ENCODE peak calls at places on chromosomes 2 and 18, in five cellular contexts. I, X, F, G and Y are unnamed samples. For H3K36me3, the result is how much of the 10 kb centered on the place peaks cover.

GRCh38 chr2:25055521-25055920 is 13.6 kb downstream of the EFR3B start:
- DNase-seq in X (no peak), I (no peak), G (no peak), F (no peak), Y (no peak)

GRCh38 chr2:119475225-119475856 is 43.7 kb downstream of the TMEM37 start:
- DNase-seq in X (no peak), F (no peak), G (peak), I (no peak), Y (peak)

GRCh38 chr18:36364911-36365624 is 67.6 kb downstream of the FHOD3 start:
- DNase-seq in I (no peak), G (no peak), X (no peak), F (no peak), Y (no peak)

GRCh38 chr18:2459886-2460285 is 111.4 kb downstream of the METTL4 start:
- DNase-seq in F (no peak), X (no peak), G (no peak), I (peak), Y (no peak)

GRCh38 chr2:79855264-79856006 is 342.6 kb downstream of the CTNNA2 start:
- DNase-seq in I (peak), F (no peak), X (no peak), G (peak), Y (peak)

GRCh38 chr18:23998018-23998417 is 16.5 kb upstream of the TTC39C start:
- DNase-seq in F (no peak), X (no peak), G (no peak), I (no peak), Y (no peak)

GRCh38 chr2:234135750-234136221 is 85.3 kb downstream of the SPP2 start:
- DNase-seq in G (peak), X (peak), I (peak), F (peak), Y (peak)

GRCh38 chr2:178005756-178006155 is 66.8 kb downstream of the PDE11A start:
- DNase-seq in G (no peak), I (peak), X (no peak), F (no peak), Y (no peak)

GRCh38 chr2:47011264-47011663 is 95.7 kb upstream of the MCFD2 start:
- DNase-seq in F (no peak), I (no peak), X (no peak), G (no peak), Y (no peak)

GRCh38 chr2:8574196-8575010 is 107.5 kb upstream of the ID2 start:
- DNase-seq in G (no peak), F (no peak), I (peak), X (no peak), Y (no peak)

GRCh38 chr2:215548714-215549113 is 112.8 kb upstream of the FN1 start:
- DNase-seq in X (no peak), F (no peak), I (peak), G (peak), Y (no peak)

GRCh38 chr2:240351826-240352426 is 83.5 kb upstream of the GPC1 start:
- DNase-seq in X (no peak), I (no peak), F (no peak), G (no peak), Y (no peak)

GRCh38 chr18:57806891-57807280 is 3.8 kb upstream of the ATP8B1 start:
- DNase-seq in I (peak), G (no peak), X (peak), F (no peak), Y (no peak)

GRCh38 chr2:194380011-194380410 is 1277.0 kb upstream of the SLC39A10 start:
- DNase-seq in X (no peak), I (no peak), F (no peak), G (no peak), Y (no peak)

GRCh38 chr2:234955091-234955511 is 3.3 kb downstream of the SH3BP4 start:
- DNase-seq in G (peak), I (no peak), F (peak), X (no peak), Y (peak)

GRCh38 chr2:143525006-143525405 is 395.8 kb downstream of the ARHGAP15 start:
- DNase-seq in X (no peak), F (no peak), G (no peak), I (peak), Y (no peak)

GRCh38 chr2:150538582-150539236 is 51.2 kb upstream of the RND3 start:
- DNase-seq in G (no peak), I (peak), F (no peak), X (no peak), Y (no peak)

GRCh38 chr2:166803314-166803986 is 84.8 kb upstream of the XIRP2 start:
- DNase-seq in I (peak), F (no peak), X (no peak), G (no peak), Y (no peak)

GRCh38 chr18:36469471-36469870 is 172.0 kb downstream of the FHOD3 start:
- DNase-seq in X (no peak), G (no peak), I (no peak), F (no peak), Y (no peak)

GRCh38 chr18:5294113-5294617 is 1.4 kb downstream of the ZBTB14 start:
- DNase-seq in X (peak), G (no peak), I (peak), F (peak), Y (peak)

GRCh38 chr2:3169106-3169870 is 208.3 kb downstream of the EIPR1 start:
- DNase-seq in G (peak), F (peak), X (no peak), I (peak), Y (peak)

GRCh38 chr2:37892436-37893114 is 32.5 kb upstream of the RMDN2 start:
- DNase-seq in F (no peak), I (no peak), G (no peak), X (no peak), Y (no peak)

GRCh38 chr2:45000921-45001628 is 8.2 kb downstream of the SIX2 start:
- DNase-seq in G (peak), X (no peak), I (no peak), F (no peak), Y (peak)

GRCh38 chr2:64730551-64731305 is 77.0 kb upstream of the SERTAD2 start:
- DNase-seq in X (peak), G (peak), F (peak), I (peak), Y (no peak)

GRCh38 chr2:219253753-219254589 is at the start of gene TUBA4A:
- DNase-seq in X (peak), G (peak), F (peak), I (peak), Y (peak)

GRCh38 chr2:37026050-37026449 is 58.1 kb downstream of the HEATR5B start:
- DNase-seq in X (no peak), G (peak), F (no peak), I (no peak), Y (peak)

GRCh38 chr2:201854841-201855240 is 48.5 kb downstream of the CDK15 start:
- DNase-seq in X (no peak), G (no peak), I (peak), F (no peak), Y (no peak)

GRCh38 chr2:235716875-235717496 is 223.1 kb downstream of the AGAP1 start:
- DNase-seq in G (no peak), F (no peak), X (no peak), I (peak), Y (no peak)

GRCh38 chr2:8279506-8279905 is 402.4 kb upstream of the ID2 start:
- DNase-seq in I (no peak), X (no peak), G (no peak), F (no peak), Y (no peak)

GRCh38 chr2:196836440-196836839 is 27.3 kb upstream of the C2orf66 start:
- DNase-seq in F (no peak), G (no peak), X (no peak), I (peak), Y (no peak)

GRCh38 chr2:230643576-230644291 is 68.9 kb upstream of the CAB39 start:
- DNase-seq in X (no peak), G (no peak), F (peak), I (no peak), Y (no peak)

GRCh38 chr2:60355849-60356261 is 197.6 kb downstream of the BCL11A start:
- DNase-seq in X (no peak), I (no peak), G (no peak), F (no peak), Y (no peak)

GRCh38 chr2:4553219-4553618 is 849.8 kb downstream of the DCDC2C start:
- DNase-seq in I (no peak), X (no peak), G (no peak), F (no peak), Y (no peak)

DNA sequence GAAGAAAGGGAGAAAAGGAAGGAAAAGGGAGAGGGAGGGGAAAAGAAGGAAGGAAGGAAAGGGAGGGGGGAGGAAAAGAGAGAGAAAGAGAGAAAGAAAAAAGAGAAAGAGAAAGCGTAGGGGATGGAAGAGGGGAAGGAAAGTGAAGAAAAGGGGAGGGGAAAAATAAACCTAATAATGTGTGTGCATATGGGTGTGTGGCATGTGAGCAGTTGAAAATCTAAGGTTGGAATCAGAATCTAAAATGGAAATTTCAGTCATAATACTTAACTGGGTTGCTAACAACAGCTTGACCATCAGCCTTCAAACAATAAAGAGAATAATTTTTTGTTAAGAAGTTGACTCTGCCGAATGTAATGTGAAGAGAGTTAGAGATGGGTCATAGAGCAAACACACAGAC is 407.9 kb upstream of the SLC14A2 start:
- DNase-seq in F (no peak), X (no peak), I (no peak), G (no peak), Y (no peak)
- H3K4me3 ChIP-seq in F (no peak), X (no peak), I (no peak), G (no peak), Y (no peak)

GRCh38 chr2:97653874-97654273 is 8.0 kb downstream of the COX5B start:
- DNase-seq in F (no peak), I (peak), G (no peak), X (no peak), Y (no peak)

GRCh38 chr2:97656129-97656755 is 7.6 kb downstream of the ACTR1B start:
- DNase-seq in X (no peak), F (no peak), I (no peak), G (no peak), Y (peak)

GRCh38 chr2:97656905-97657587 is 6.8 kb downstream of the ACTR1B start:
- DNase-seq in X (no peak), F (no peak), G (peak), I (no peak), Y (peak)

GRCh38 chr2:97654324-97654723 is 8.5 kb downstream of the COX5B start:
- DNase-seq in F (no peak), G (no peak), I (no peak), X (no peak), Y (peak)

GRCh38 chr2:97654791-97655190 is 8.9 kb downstream of the COX5B start:
- DNase-seq in I (no peak), F (no peak), X (no peak), G (no peak), Y (peak)
- H3K36me3 ChIP-seq in I (under half), F (half or more), X (under half), G (under half), Y (under half)

DNA sequence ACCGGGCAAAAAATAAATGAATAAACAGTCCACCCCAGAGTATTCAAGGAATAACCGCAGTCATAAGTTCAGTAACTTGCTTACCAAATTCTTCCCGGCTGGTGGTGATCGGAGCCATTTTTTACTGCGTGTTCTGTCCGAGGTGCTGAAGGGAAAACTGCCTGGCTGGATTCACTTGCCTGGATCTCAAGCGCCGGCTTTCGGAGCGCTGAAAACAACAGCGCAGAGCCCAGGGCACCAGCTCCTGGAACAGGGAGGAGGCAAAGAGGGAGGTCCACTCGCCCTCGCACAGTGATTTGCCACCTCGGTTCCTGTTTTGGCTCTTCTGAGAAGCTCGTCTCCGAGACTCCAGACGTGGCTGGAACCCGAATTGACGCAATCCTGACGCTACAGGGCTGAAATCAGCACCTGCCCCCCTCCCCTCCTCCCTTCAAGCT is at the start of gene SYT4:
- DNase-seq in X (peak), I (peak), F (no peak), G (peak), Y (peak)
- H3K4me3 ChIP-seq in X (no peak), I (no peak), F (no peak), G (no peak), Y (peak)

DNA sequence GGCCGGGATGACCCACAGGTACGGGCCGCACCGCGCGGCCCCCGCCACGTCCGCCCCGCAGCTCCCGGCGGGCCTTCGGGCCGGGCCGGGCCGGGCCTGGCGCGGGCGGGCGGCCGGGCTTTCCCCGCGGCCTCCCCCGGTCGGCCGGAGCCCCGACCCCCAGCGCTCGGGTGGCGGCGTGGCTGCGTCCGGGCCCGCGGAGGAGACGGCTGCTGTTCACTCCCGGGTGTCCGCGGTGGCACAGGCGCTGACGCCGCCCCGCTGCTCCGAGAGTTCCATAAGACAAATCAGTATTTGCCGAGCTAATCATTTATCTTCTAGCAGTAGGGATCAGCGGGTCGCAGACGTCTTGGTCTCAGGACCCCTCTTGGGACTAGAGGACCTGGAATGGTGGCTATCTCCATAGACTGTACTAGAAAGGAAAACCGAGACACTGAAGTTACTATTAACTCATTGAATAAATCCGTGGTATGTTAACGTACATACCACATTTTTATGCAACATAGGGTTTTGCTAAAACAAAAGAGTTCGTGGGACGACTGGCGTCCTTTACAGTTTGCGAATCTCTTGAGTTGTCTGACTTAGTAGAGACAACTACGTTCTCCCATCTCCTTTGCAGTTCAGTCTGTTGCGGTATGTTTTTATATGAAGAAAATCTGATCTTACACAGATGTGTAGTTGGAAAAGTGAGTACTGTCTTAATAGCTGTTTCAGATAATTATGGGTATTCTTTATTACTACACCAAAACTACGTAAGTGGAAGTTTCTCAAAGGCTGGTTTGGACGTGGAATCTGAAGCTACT is 508 bp downstream of the LIMS1 start:
- DNase-seq in F (peak), G (peak), X (no peak), I (no peak), Y (no peak)
- H3K36me3 ChIP-seq in F (under half), G (under half), X (under half), I (under half), Y (under half)

GRCh38 chr18:50298443-50299284 is 11.2 kb upstream of the CXXC1 start:
- DNase-seq in X (no peak), F (no peak), I (no peak), G (no peak), Y (no peak)
- H3K4me3 ChIP-seq in X (no peak), F (peak), I (no peak), G (no peak), Y (peak)

DNA sequence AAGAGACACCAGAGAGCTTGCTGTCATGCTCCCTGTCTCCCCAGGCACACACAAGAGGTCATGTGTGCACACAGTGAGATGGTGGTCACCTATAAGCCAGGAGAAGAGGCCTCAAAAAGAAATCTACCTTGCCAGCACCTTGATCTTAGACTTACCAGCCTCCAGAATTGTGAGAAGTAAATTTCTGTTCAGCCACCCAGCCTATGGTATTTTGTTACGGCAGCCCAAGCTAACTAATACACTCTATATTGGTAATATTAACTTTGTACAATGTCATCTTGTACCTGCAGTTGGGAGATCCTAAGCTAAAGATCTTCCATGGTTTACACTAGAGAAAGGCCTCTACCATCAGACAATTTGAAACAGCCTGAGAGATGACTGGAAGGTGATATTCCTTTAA is 21.2 kb downstream of the RTN4 start:
- DNase-seq in F (no peak), G (no peak), I (no peak), X (no peak), Y (no peak)
- H3K36me3 ChIP-seq in F (under half), G (under half), I (under half), X (half or more), Y (under half)

GRCh38 chr2:27264753-27265535 is 2.1 kb upstream of the SLC30A3 start:
- DNase-seq in F (peak), X (peak), I (peak), G (peak), Y (peak)
- H3K4me3 ChIP-seq in F (peak), X (peak), I (peak), G (peak), Y (peak)

GRCh38 chr2:10792660-10793400 is 19.8 kb downstream of the PDIA6 start:
- DNase-seq in G (peak), F (no peak), I (no peak), X (no peak), Y (peak)
- H3K36me3 ChIP-seq in G (under half), F (half or more), I (under half), X (half or more), Y (under half)